ENCODE peak calls at places on chromosome 17, in four cellular contexts. E is globus pallidus, D is NCI-H2081, B is mucosa of gallbladder. I is an unnamed sample.

GRCh38 chr17:31525801-31526549 is 134.5 kb downstream of the RAB11FIP4 start:
- DNase-seq in D (no peak), B (no peak), E (no peak), I (no peak)

GRCh38 chr17:550041-550398 is 164.6 kb downstream of the VPS53 start:
- DNase-seq in B (no peak), E (no peak), D (no peak), I (no peak)

GRCh38 chr17:81537343-81537855 is 9.2 kb downstream of the FSCN2 start:
- DNase-seq in B (no peak), D (peak), E (no peak), I (peak)

GRCh38 chr17:38958756-38959155 is 8.4 kb downstream of the FBXO47 start:
- DNase-seq in B (no peak), D (no peak), E (no peak), I (no peak)

GRCh38 chr17:77208217-77208808 is 67.5 kb downstream of the SEC14L1 start:
- DNase-seq in B (peak), E (peak), D (no peak), I (no peak)

GRCh38 chr17:20852541-20853370 is 190.1 kb downstream of the USP22 start:
- DNase-seq in D (no peak), B (no peak), E (peak), I (peak)

GRCh38 chr17:81335388-81336157 is 40.5 kb upstream of the SLC38A10 start:
- DNase-seq in B (no peak), E (no peak), D (no peak), I (no peak)

GRCh38 chr17:17106716-17107115 is 64.5 kb downstream of the MPRIP start:
- DNase-seq in D (no peak), E (no peak), B (no peak), I (peak)

GRCh38 chr17:82439194-82439828 is 11.2 kb downstream of the CYBC1 start:
- DNase-seq in E (no peak), D (no peak), B (no peak), I (no peak)

GRCh38 chr17:81959362-81960129 is 1.4 kb downstream of the NOTUM start:
- DNase-seq in E (no peak), D (peak), B (peak), I (peak)

GRCh38 chr17:67620636-67621035 is 97.1 kb upstream of the NOL11 start:
- DNase-seq in D (no peak), B (no peak), E (no peak), I (no peak)